ENCODE peak calls at places on chromosomes 1 and 21, in five cellular contexts. S is G401, T is spleen, K is A673, F is GM23338. B is an unnamed sample.

GRCh38 chr21:30227633-30228404 is 11.9 kb upstream of the CLDN8 start:
- DNase-seq in S (no peak), T (no peak), K (peak), F (no peak), B (no peak)

GRCh38 chr1:216210081-216210480 is 213.2 kb downstream of the USH2A start:
- DNase-seq in S (no peak), T (no peak), K (no peak), F (no peak), B (no peak)

GRCh38 chr1:59455206-59455605 is 158.3 kb downstream of the FGGY start:
- DNase-seq in S (no peak), T (no peak), K (no peak), F (no peak), B (no peak)

GRCh38 chr1:12485231-12486172 is 132.5 kb downstream of the DHRS3 start:
- DNase-seq in S (no peak), T (no peak), K (no peak), F (no peak), B (no peak)

GRCh38 chr1:177305040-177306018 is 134.6 kb downstream of the BRINP2 start:
- DNase-seq in S (no peak), T (no peak), K (no peak), F (no peak), B (no peak)

GRCh38 chr1:205849619-205850355 is at the start of gene PM20D1:
- DNase-seq in S (peak), T (peak), K (peak), F (peak), B (peak)

GRCh38 chr1:42913426-42914091 is 45.1 kb downstream of the SLC2A1 start:
- DNase-seq in S (peak), T (no peak), K (peak), F (peak), B (peak)

GRCh38 chr1:38576241-38576640 is 283.3 kb downstream of the RRAGC start:
- DNase-seq in S (no peak), T (no peak), K (no peak), F (peak), B (no peak)

GRCh38 chr21:45859041-45859761 is 122.4 kb upstream of the COL6A1 start:
- DNase-seq in S (no peak), T (peak), K (no peak), F (no peak), B (no peak)

GRCh38 chr1:36133484-36133883 is 8.5 kb upstream of the COL8A2 start:
- DNase-seq in S (no peak), T (no peak), K (peak), F (no peak), B (no peak)